ENCODE peak calls at places on chromosome 15, in eight cellular contexts. Q is NCI-H524; J is SK-N-DZ; U is stimulated activated naive CD4-positive, alpha-beta T cell treated with Interleukin-2 at 50 U/mL for 16 hours; M is GM06990; D is AG08395; O is psoas muscle; S is cardiac fibroblast. C is an unnamed sample.

GRCh38 chr15:35305906-35306305 is 220.8 kb upstream of the NANOGP8 start:
- DNase-seq in Q (no peak), J (peak; percentile 64), M (no peak), S (peak; percentile 55), U (no peak), D (peak; percentile 36), O (no peak), C (no peak)

GRCh38 chr15:78162038-78162437 is 12.9 kb downstream of the IDH3A start:
- DNase-seq in S (no peak), D (no peak), O (no peak), U (no peak), J (no peak), Q (no peak), M (no peak), C (no peak)

GRCh38 chr15:66617137-66618090 is 51.6 kb upstream of the LCTL start:
- DNase-seq in Q (no peak), M (peak; percentile 21), D (peak; percentile 33), O (peak; percentile 61), U (no peak), J (no peak), S (peak; percentile 82), C (no peak)

GRCh38 chr15:77144492-77145070 is 73.7 kb upstream of the TSPAN3 start:
- DNase-seq in J (no peak), U (no peak), O (no peak), D (peak; percentile 87), S (peak; percentile 96), Q (no peak), M (no peak), C (no peak)

GRCh38 chr15:48833526-48833925 is 22.7 kb upstream of the CEP152 start:
- DNase-seq in D (no peak), J (no peak), S (no peak), U (no peak), M (no peak), Q (no peak), O (no peak), C (no peak)

GRCh38 chr15:68768321-68768720 is 52.4 kb downstream of the ANP32A start:
- DNase-seq in Q (no peak), M (no peak), U (no peak), S (no peak), D (no peak), J (no peak), O (no peak), C (no peak)

GRCh38 chr15:85172846-85173490 is 191.3 kb downstream of the PDE8A start:
- DNase-seq in M (no peak), O (no peak), D (no peak), S (peak; percentile 51), J (no peak), Q (peak; percentile 1), U (no peak), C (no peak)

GRCh38 chr15:60758961-60759729 is 280.2 kb upstream of the ICE2 start:
- DNase-seq in Q (no peak), M (no peak), D (peak; percentile 92), J (no peak), U (no peak), S (peak; percentile 100), O (no peak), C (no peak)

GRCh38 chr15:100690786-100691160 is 88.4 kb downstream of the ASB7 start:
- DNase-seq in S (no peak), J (no peak), D (no peak), U (no peak), M (no peak), Q (no peak), O (no peak), C (no peak)

GRCh38 chr15:37773111-37773860 is 161.2 kb upstream of the TMCO5A start:
- DNase-seq in J (no peak), O (no peak), S (peak; percentile 54), M (no peak), Q (no peak), D (peak; percentile 69), U (no peak), C (no peak)

GRCh38 chr15:25717116-25717755 is 145.9 kb downstream of the ATP10A start:
- DNase-seq in U (no peak), S (peak; percentile 23), M (peak; percentile 16), O (no peak), D (peak; percentile 26), J (no peak), Q (no peak), C (no peak)

GRCh38 chr15:62607643-62608042 is 434.9 kb upstream of the TPM1 start:
- DNase-seq in M (no peak), D (peak; percentile 53), Q (no peak), U (no peak), S (peak; percentile 57), J (no peak), O (no peak), C (no peak)

GRCh38 chr15:73353734-73354133 is 15.0 kb downstream of the HCN4 start:
- DNase-seq in S (no peak), D (no peak), J (no peak), M (no peak), U (no peak), O (no peak), Q (no peak), C (no peak)